ENCODE peak calls at places on chromosomes 6 and 20, in six cellular contexts. One of them, this sample, is unnamed.

GRCh38 chr6:157025459-157025858 is 248.3 kb downstream of the ARID1B start:
- DNase-seq in fibroblast of mammary gland: peak; percentile 64
- DNase-seq in transverse colon: no peak
- DNase-seq in HTR-8/SVneo: no peak
- DNase-seq in NCI-H1417 treated with DMSO at 0.1 percent for 48 hours: no peak
- DNase-seq in cerebellum: no peak
- DNase-seq in this sample: no peak

GRCh38 chr6:93035756-93036155 is 383.6 kb downstream of the EPHA7 start:
- DNase-seq in HTR-8/SVneo: no peak
- DNase-seq in NCI-H1417 treated with DMSO at 0.1 percent for 48 hours: no peak
- DNase-seq in fibroblast of mammary gland: no peak
- DNase-seq in cerebellum: no peak
- DNase-seq in transverse colon: no peak
- DNase-seq in this sample: no peak

GRCh38 chr6:38806271-38806670 is 91.2 kb downstream of the DNAH8 start:
- DNase-seq in cerebellum: no peak
- DNase-seq in fibroblast of mammary gland: no peak
- DNase-seq in NCI-H1417 treated with DMSO at 0.1 percent for 48 hours: no peak
- DNase-seq in HTR-8/SVneo: no peak
- DNase-seq in transverse colon: no peak
- DNase-seq in this sample: no peak

GRCh38 chr6:22042713-22043112 is 254.1 kb downstream of the PRL start:
- DNase-seq in transverse colon: no peak
- DNase-seq in HTR-8/SVneo: no peak
- DNase-seq in fibroblast of mammary gland: peak; percentile 51
- DNase-seq in NCI-H1417 treated with DMSO at 0.1 percent for 48 hours: no peak
- DNase-seq in cerebellum: no peak
- DNase-seq in this sample: no peak

GRCh38 chr6:158646023-158646888 is 1.7 kb upstream of the DYNLT1 start:
- DNase-seq in cerebellum: no peak
- DNase-seq in transverse colon: no peak
- DNase-seq in fibroblast of mammary gland: no peak
- DNase-seq in NCI-H1417 treated with DMSO at 0.1 percent for 48 hours: no peak
- DNase-seq in HTR-8/SVneo: no peak
- DNase-seq in this sample: no peak

GRCh38 chr6:130913119-130913518 is 85.9 kb downstream of the SMLR1 start:
- DNase-seq in NCI-H1417 treated with DMSO at 0.1 percent for 48 hours: no peak
- DNase-seq in HTR-8/SVneo: no peak
- DNase-seq in cerebellum: no peak
- DNase-seq in transverse colon: no peak
- DNase-seq in fibroblast of mammary gland: no peak
- DNase-seq in this sample: no peak

GRCh38 chr6:148164645-148165044 is 178.0 kb upstream of the SASH1 start:
- DNase-seq in fibroblast of mammary gland: no peak
- DNase-seq in transverse colon: no peak
- DNase-seq in cerebellum: no peak
- DNase-seq in HTR-8/SVneo: no peak
- DNase-seq in NCI-H1417 treated with DMSO at 0.1 percent for 48 hours: no peak
- DNase-seq in this sample: no peak

GRCh38 chr20:50561379-50562078 is 51.3 kb downstream of the PTPN1 start:
- DNase-seq in fibroblast of mammary gland: peak; percentile 97
- DNase-seq in cerebellum: no peak
- DNase-seq in transverse colon: no peak
- DNase-seq in NCI-H1417 treated with DMSO at 0.1 percent for 48 hours: no peak
- DNase-seq in HTR-8/SVneo: peak; percentile 99
- DNase-seq in this sample: no peak

GRCh38 chr20:62646851-62647520 is 4.7 kb downstream of the SLCO4A1 start:
- DNase-seq in HTR-8/SVneo: no peak
- DNase-seq in cerebellum: peak; percentile 42
- DNase-seq in transverse colon: peak; percentile 78
- DNase-seq in fibroblast of mammary gland: no peak
- DNase-seq in NCI-H1417 treated with DMSO at 0.1 percent for 48 hours: no peak
- DNase-seq in this sample: no peak

GRCh38 chr20:36542019-36542488 is 735 bp downstream of the MYL9 start:
- DNase-seq in HTR-8/SVneo: peak; percentile 94
- DNase-seq in cerebellum: no peak
- DNase-seq in transverse colon: peak; percentile 38
- DNase-seq in NCI-H1417 treated with DMSO at 0.1 percent for 48 hours: no peak
- DNase-seq in fibroblast of mammary gland: peak; percentile 63
- DNase-seq in this sample: no peak

GRCh38 chr6:156347251-156348049 is 429.7 kb upstream of the ARID1B start:
- DNase-seq in cerebellum: no peak
- DNase-seq in transverse colon: no peak
- DNase-seq in fibroblast of mammary gland: no peak
- DNase-seq in HTR-8/SVneo: no peak
- DNase-seq in NCI-H1417 treated with DMSO at 0.1 percent for 48 hours: no peak
- DNase-seq in this sample: no peak

GRCh38 chr6:380234-381218 is 11.0 kb upstream of the IRF4 start:
- DNase-seq in HTR-8/SVneo: no peak
- DNase-seq in NCI-H1417 treated with DMSO at 0.1 percent for 48 hours: no peak
- DNase-seq in cerebellum: no peak
- DNase-seq in transverse colon: no peak
- DNase-seq in fibroblast of mammary gland: no peak
- DNase-seq in this sample: no peak

GRCh38 chr6:114355300-114355699 is 12.5 kb upstream of the HS3ST5 start:
- DNase-seq in fibroblast of mammary gland: no peak
- DNase-seq in transverse colon: no peak
- DNase-seq in NCI-H1417 treated with DMSO at 0.1 percent for 48 hours: no peak
- DNase-seq in cerebellum: no peak
- DNase-seq in HTR-8/SVneo: no peak
- DNase-seq in this sample: no peak

GRCh38 chr6:41271901-41272395 is 14.5 kb downstream of the TREM1 start:
- DNase-seq in NCI-H1417 treated with DMSO at 0.1 percent for 48 hours: no peak
- DNase-seq in transverse colon: peak; percentile 13
- DNase-seq in fibroblast of mammary gland: no peak
- DNase-seq in cerebellum: no peak
- DNase-seq in HTR-8/SVneo: no peak
- DNase-seq in this sample: no peak

GRCh38 chr20:51373713-51374481 is 168.6 kb downstream of the NFATC2 start:
- DNase-seq in transverse colon: no peak
- DNase-seq in fibroblast of mammary gland: no peak
- DNase-seq in NCI-H1417 treated with DMSO at 0.1 percent for 48 hours: no peak
- DNase-seq in HTR-8/SVneo: no peak
- DNase-seq in cerebellum: peak; percentile 55
- DNase-seq in this sample: peak; percentile 68

GRCh38 chr20:17648782-17649730 is 33.0 kb downstream of the RRBP1 start:
- DNase-seq in fibroblast of mammary gland: no peak
- DNase-seq in HTR-8/SVneo: no peak
- DNase-seq in cerebellum: peak; percentile 76
- DNase-seq in transverse colon: peak; percentile 69
- DNase-seq in NCI-H1417 treated with DMSO at 0.1 percent for 48 hours: peak; percentile 13
- DNase-seq in this sample: peak; percentile 52

GRCh38 chr20:64224344-64225165 is 31.0 kb upstream of the PCMTD2 start:
- DNase-seq in cerebellum: no peak
- DNase-seq in HTR-8/SVneo: peak; percentile 99
- DNase-seq in fibroblast of mammary gland: peak; percentile 87
- DNase-seq in NCI-H1417 treated with DMSO at 0.1 percent for 48 hours: no peak
- DNase-seq in transverse colon: no peak
- DNase-seq in this sample: no peak

GRCh38 chr6:38593419-38593818 is 46.3 kb downstream of the BTBD9 start:
- DNase-seq in transverse colon: no peak
- DNase-seq in NCI-H1417 treated with DMSO at 0.1 percent for 48 hours: no peak
- DNase-seq in fibroblast of mammary gland: peak; percentile 25
- DNase-seq in cerebellum: no peak
- DNase-seq in HTR-8/SVneo: no peak
- DNase-seq in this sample: no peak

GRCh38 chr6:73451166-73452106 is 661 bp downstream of the CGAS start:
- DNase-seq in transverse colon: peak; percentile 50
- DNase-seq in NCI-H1417 treated with DMSO at 0.1 percent for 48 hours: peak; percentile 17
- DNase-seq in HTR-8/SVneo: no peak
- DNase-seq in cerebellum: no peak
- DNase-seq in fibroblast of mammary gland: peak; percentile 61
- DNase-seq in this sample: no peak

GRCh38 chr6:35731736-35732532 is 4.9 kb upstream of the ARMC12 start:
- DNase-seq in NCI-H1417 treated with DMSO at 0.1 percent for 48 hours: no peak
- DNase-seq in cerebellum: peak; percentile 80
- DNase-seq in fibroblast of mammary gland: peak; percentile 99
- DNase-seq in transverse colon: peak; percentile 99
- DNase-seq in HTR-8/SVneo: peak; percentile 84
- DNase-seq in this sample: peak; percentile 80

GRCh38 chr6:3001773-3002293 is 2.1 kb downstream of the NQO2 start:
- DNase-seq in cerebellum: peak; percentile 68
- DNase-seq in transverse colon: no peak
- DNase-seq in NCI-H1417 treated with DMSO at 0.1 percent for 48 hours: no peak
- DNase-seq in fibroblast of mammary gland: peak; percentile 83
- DNase-seq in HTR-8/SVneo: peak; percentile 62
- DNase-seq in this sample: peak; percentile 79

GRCh38 chr6:38517005-38517404 is 122.7 kb downstream of the BTBD9 start:
- DNase-seq in transverse colon: no peak
- DNase-seq in fibroblast of mammary gland: peak; percentile 59
- DNase-seq in cerebellum: no peak
- DNase-seq in NCI-H1417 treated with DMSO at 0.1 percent for 48 hours: no peak
- DNase-seq in HTR-8/SVneo: no peak
- DNase-seq in this sample: peak; percentile 14

GRCh38 chr6:82025271-82025670 is 222.3 kb downstream of the IBTK start:
- DNase-seq in HTR-8/SVneo: no peak
- DNase-seq in fibroblast of mammary gland: no peak
- DNase-seq in cerebellum: no peak
- DNase-seq in NCI-H1417 treated with DMSO at 0.1 percent for 48 hours: no peak
- DNase-seq in transverse colon: no peak
- DNase-seq in this sample: no peak

This sample was measured in cerebellar cortex.